ENCODE peak calls at places on chromosomes 1 and 21, in seven cellular contexts. N is GM06990, X is IMR-90, Z is BJ, A is WERI-Rb-1, T is mucosa of descending colon, K is breast epithelium. V is an unnamed sample.

GRCh38 chr1:18045654-18046053 is 61.9 kb upstream of the IGSF21 start:
- DNase-seq in N (no peak), X (no peak), Z (no peak), A (no peak), T (no peak), K (no peak), V (no peak)

GRCh38 chr1:222582099-222582774 is 7.5 kb downstream of the TAF1A start:
- DNase-seq in N (peak), X (peak), Z (peak), A (no peak), T (no peak), K (no peak), V (no peak)

GRCh38 chr1:61926597-61926996 is 184.3 kb downstream of the PATJ start:
- DNase-seq in N (no peak), X (no peak), Z (no peak), A (no peak), T (no peak), K (no peak), V (no peak)

GRCh38 chr21:38989745-38990423 is 184.2 kb downstream of the ETS2 start:
- DNase-seq in N (no peak), X (peak), Z (peak), A (no peak), T (no peak), K (no peak), V (peak)

GRCh38 chr1:202952818-202953217 is 5.3 kb downstream of the ADIPOR1 start:
- DNase-seq in N (no peak), X (peak), Z (no peak), A (no peak), T (no peak), K (peak), V (peak)

GRCh38 chr1:100328133-100328532 is 24.2 kb upstream of the CDC14A start:
- DNase-seq in N (no peak), X (no peak), Z (no peak), A (no peak), T (no peak), K (no peak), V (no peak)

GRCh38 chr1:22618056-22618455 is 18.4 kb upstream of the C1QA start:
- DNase-seq in N (no peak), X (no peak), Z (no peak), A (no peak), T (no peak), K (no peak), V (no peak)

GRCh38 chr1:154866995-154867795 is 2.9 kb downstream of the KCNN3 start:
- DNase-seq in N (no peak), X (peak), Z (no peak), A (peak), T (no peak), K (no peak), V (peak)

GRCh38 chr1:234478152-234478480 is 863 bp downstream of the TARBP1 start:
- DNase-seq in N (peak), X (peak), Z (no peak), A (peak), T (peak), K (no peak), V (no peak)

GRCh38 chr1:117527566-117528102 is 78.2 kb upstream of the TENT5C start:
- DNase-seq in N (no peak), X (peak), Z (no peak), A (no peak), T (no peak), K (no peak), V (peak)

GRCh38 chr1:185369786-185370185 is 52.7 kb upstream of the IVNS1ABP start:
- DNase-seq in N (no peak), X (no peak), Z (no peak), A (no peak), T (no peak), K (no peak), V (no peak)

GRCh38 chr1:173477286-173478098 is at the start of gene PRDX6:
- DNase-seq in N (peak), X (peak), Z (no peak), A (peak), T (no peak), K (peak), V (peak)

GRCh38 chr1:230487773-230488428 is 61.8 kb upstream of the PGBD5 start:
- DNase-seq in N (no peak), X (no peak), Z (no peak), A (no peak), T (no peak), K (no peak), V (no peak)

GRCh38 chr1:204791453-204792366 is 79.0 kb upstream of the NFASC start:
- DNase-seq in N (peak), X (peak), Z (no peak), A (peak), T (peak), K (peak), V (no peak)

GRCh38 chr21:39050839-39051560 is 132.3 kb downstream of the PSMG1 start:
- DNase-seq in N (no peak), X (no peak), Z (no peak), A (no peak), T (no peak), K (no peak), V (no peak)

GRCh38 chr1:45010855-45011811 is at the start of gene HECTD3:
- DNase-seq in N (peak), X (peak), Z (no peak), A (peak), T (peak), K (peak), V (peak)

GRCh38 chr1:230200276-230200675 is 133.2 kb downstream of the GALNT2 start:
- DNase-seq in N (no peak), X (no peak), Z (no peak), A (no peak), T (no peak), K (no peak), V (no peak)

GRCh38 chr1:233121947-233122559 is 171.6 kb downstream of the NTPCR start:
- DNase-seq in N (no peak), X (peak), Z (no peak), A (no peak), T (no peak), K (no peak), V (no peak)

GRCh38 chr1:94803517-94804441 is 16.4 kb upstream of the SLC44A3 start:
- DNase-seq in N (no peak), X (peak), Z (no peak), A (no peak), T (no peak), K (no peak), V (no peak)

GRCh38 chr21:36657999-36658398 is 40.9 kb upstream of the SIM2 start:
- DNase-seq in N (no peak), X (no peak), Z (no peak), A (no peak), T (no peak), K (no peak), V (no peak)

GRCh38 chr21:36773111-36773510 is 74.2 kb downstream of the SIM2 start:
- DNase-seq in N (no peak), X (peak), Z (no peak), A (no peak), T (peak), K (peak), V (peak)

GRCh38 chr1:39625462-39626273 is 13.8 kb downstream of the HEYL start:
- DNase-seq in N (no peak), X (peak), Z (no peak), A (no peak), T (no peak), K (no peak), V (no peak)

GRCh38 chr1:35444519-35444774 is 112.8 kb downstream of the KIAA0319L start:
- DNase-seq in N (no peak), X (no peak), Z (no peak), A (no peak), T (no peak), K (no peak), V (no peak)

GRCh38 chr1:35441926-35442579 is 115.2 kb downstream of the KIAA0319L start:
- DNase-seq in N (no peak), X (no peak), Z (no peak), A (no peak), T (no peak), K (no peak), V (no peak)

GRCh38 chr1:35447278-35447677 is 109.9 kb downstream of the KIAA0319L start:
- DNase-seq in N (no peak), X (no peak), Z (no peak), A (no peak), T (no peak), K (no peak), V (no peak)

GRCh38 chr1:35442737-35443136 is 114.5 kb downstream of the KIAA0319L start:
- DNase-seq in N (no peak), X (peak), Z (no peak), A (no peak), T (no peak), K (no peak), V (no peak)

GRCh38 chr1:35443768-35444518 is 113.3 kb downstream of the KIAA0319L start:
- DNase-seq in N (no peak), X (peak), Z (no peak), A (no peak), T (no peak), K (no peak), V (no peak)
- TF ChIP-seq CTCF in N (no peak), X (peak), Z (no peak), A (no peak), T (no peak), K (no peak), V (no peak)

GRCh38 chr1:1603671-1604373 is 3.9 kb upstream of the FNDC10 start:
- DNase-seq in N (no peak), X (no peak), Z (no peak), A (no peak), T (no peak), K (no peak), V (no peak)

GRCh38 chr1:1600861-1601563 is 1.1 kb upstream of the FNDC10 start:
- DNase-seq in N (no peak), X (no peak), Z (no peak), A (peak), T (no peak), K (no peak), V (no peak)

GRCh38 chr1:1601564-1602320 is 1.8 kb upstream of the FNDC10 start:
- DNase-seq in N (no peak), X (no peak), Z (no peak), A (no peak), T (no peak), K (no peak), V (no peak)

GRCh38 chr1:1602941-1603506 is 3.1 kb upstream of the FNDC10 start:
- DNase-seq in N (no peak), X (no peak), Z (no peak), A (peak), T (no peak), K (no peak), V (no peak)

GRCh38 chr1:1602321-1602931 is 2.5 kb upstream of the FNDC10 start:
- DNase-seq in N (no peak), X (no peak), Z (no peak), A (no peak), T (no peak), K (no peak), V (no peak)
- H3K4me3 ChIP-seq in N (no peak), X (no peak), Z (no peak), A (no peak), T (no peak), K (no peak), V (no peak)

DNA sequence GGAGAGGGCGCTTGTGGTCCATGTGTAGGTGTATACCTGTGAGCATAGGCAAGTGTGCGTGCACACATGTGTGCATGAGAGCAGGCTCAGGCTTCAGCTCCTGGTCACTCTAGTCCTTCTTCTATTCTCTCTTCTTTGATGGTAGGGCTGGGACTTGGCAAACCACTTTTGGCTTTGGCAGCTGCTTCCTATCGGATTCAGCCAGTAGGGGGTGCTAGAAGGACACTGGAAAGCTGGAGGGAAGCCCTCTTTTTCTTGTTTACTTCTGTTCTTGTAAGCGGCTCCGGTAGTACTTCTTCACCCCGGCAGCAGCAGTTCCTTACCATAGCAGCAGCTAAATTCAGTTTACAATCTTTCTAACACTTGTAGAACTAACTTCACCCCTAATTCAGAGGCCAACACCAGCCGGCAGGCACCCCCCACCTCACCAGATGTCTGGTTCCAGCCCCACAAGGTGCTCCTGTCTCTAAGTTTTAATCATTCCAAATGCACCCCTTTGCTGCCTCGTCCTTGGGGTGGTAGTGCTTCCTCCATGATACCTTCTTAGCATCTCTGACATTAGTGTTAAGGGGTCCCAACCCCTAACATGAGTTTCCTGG is 25.1 kb downstream of the NENF start:
- DNase-seq in N (no peak), X (peak), Z (no peak), A (peak), T (peak), K (no peak), V (no peak)
- TF ChIP-seq CTCF in N (peak), X (peak), Z (peak), A (peak), T (peak), K (no peak), V (peak)

DNA sequence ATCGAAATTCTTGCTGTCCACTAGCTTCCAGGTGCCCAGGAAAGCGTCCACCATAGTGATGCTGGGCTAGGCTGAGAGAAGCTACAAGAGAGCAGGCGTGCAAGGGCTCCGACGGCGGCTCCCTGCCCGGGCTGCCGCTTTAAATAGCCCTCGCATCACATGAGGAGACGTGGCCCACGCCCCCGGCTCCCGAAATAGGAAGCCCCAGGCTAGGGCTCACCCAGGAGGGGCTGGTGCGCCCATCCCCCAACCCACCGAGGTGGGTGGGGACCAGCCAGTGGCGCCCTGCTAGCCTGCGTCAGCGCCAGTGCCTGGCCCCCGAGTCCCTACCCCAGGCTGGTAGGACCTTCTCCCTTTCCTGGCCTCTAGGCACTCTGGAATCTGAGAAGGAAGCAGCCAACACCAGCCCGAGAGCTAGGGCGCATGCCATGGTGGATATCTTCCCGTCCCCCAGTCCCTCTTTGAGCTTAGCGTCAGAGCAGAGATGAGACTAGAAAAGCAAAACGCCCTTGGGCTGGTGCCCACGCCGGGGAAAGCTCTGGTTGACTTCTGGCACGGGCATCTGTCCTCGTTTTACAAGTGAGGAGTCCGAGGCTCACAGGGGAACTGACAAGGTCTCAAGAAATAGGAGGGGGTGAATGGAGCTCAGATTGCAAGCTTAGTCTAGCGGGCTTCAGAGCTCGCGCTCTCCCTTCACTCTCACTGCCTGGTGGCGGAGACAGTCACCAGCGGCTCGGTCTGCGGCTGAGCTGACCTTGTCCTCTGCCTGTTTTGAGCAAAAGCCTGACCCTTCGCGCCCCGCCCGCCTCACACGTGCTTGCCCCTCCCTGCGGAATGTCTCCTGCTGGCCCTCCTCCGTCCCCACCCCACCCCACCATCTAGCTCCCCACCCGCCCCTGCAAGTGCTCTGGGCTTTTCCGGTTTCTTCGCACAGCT is at the start of gene FABP3:
- DNase-seq in N (peak), X (peak), Z (no peak), A (peak), T (peak), K (peak), V (no peak)
- H3K4me3 ChIP-seq in N (peak), X (peak), Z (peak), A (peak), T (no peak), K (peak), V (peak)

V was measured in astrocyte of the cerebellum.